ENCODE peak calls at places on chromosomes 7 and 10, in five cellular contexts. X, K, M, P and Y are unnamed samples.

GRCh38 chr7:92836489-92837213 is at the start of gene CDK6:
- DNase-seq in K (peak), M (peak), X (peak), P (peak), Y (peak)

GRCh38 chr10:89521368-89521767 is 14.0 kb downstream of the SLC16A12 start:
- DNase-seq in X (no peak), M (no peak), K (no peak), P (no peak), Y (no peak)

GRCh38 chr7:45890902-45891461 is 2.7 kb downstream of the IGFBP1 start:
- DNase-seq in P (no peak), K (no peak), M (no peak), X (peak), Y (peak)

GRCh38 chr10:97025613-97026242 is 160.0 kb downstream of the SLIT1 start:
- DNase-seq in K (no peak), P (peak), M (peak), X (peak), Y (peak)

GRCh38 chr7:48337012-48337621 is 165.9 kb downstream of the ABCA13 start:
- DNase-seq in P (no peak), M (no peak), X (peak), K (no peak), Y (peak)

GRCh38 chr10:98309366-98310355 is 41.7 kb upstream of the LOXL4 start:
- DNase-seq in K (peak), P (peak), X (peak), M (peak), Y (peak)

GRCh38 chr10:52703451-52703850 is 69.1 kb downstream of the MBL2 start:
- DNase-seq in K (no peak), X (no peak), P (no peak), M (no peak), Y (no peak)

GRCh38 chr10:121823993-121824463 is 103.8 kb downstream of the ATE1 start:
- DNase-seq in K (no peak), P (peak), X (peak), M (no peak), Y (peak)

GRCh38 chr10:1047937-1048336 is 982 bp downstream of the IDI1 start:
- DNase-seq in K (no peak), M (peak), P (no peak), X (no peak), Y (peak)

GRCh38 chr7:30447466-30447865 is 31.1 kb downstream of the NOD1 start:
- DNase-seq in M (no peak), X (no peak), K (no peak), P (no peak), Y (no peak)

GRCh38 chr7:155373359-155374273 is 75.9 kb downstream of the INSIG1 start:
- DNase-seq in P (no peak), K (no peak), X (no peak), M (no peak), Y (no peak)

GRCh38 chr10:17835688-17836087 is 26.5 kb downstream of the MRC1 start:
- DNase-seq in X (no peak), M (no peak), K (no peak), P (no peak), Y (no peak)

GRCh38 chr7:5005066-5005465 is 40.6 kb upstream of the RBAK start:
- DNase-seq in P (no peak), K (no peak), X (no peak), M (no peak), Y (no peak)

GRCh38 chr10:15238553-15239335 is 70.3 kb upstream of the NMT2 start:
- DNase-seq in K (no peak), P (no peak), X (no peak), M (no peak), Y (no peak)